ENCODE peak calls at places on chromosomes 11 and 22, in eight cellular contexts. One of them, this sample, is unnamed.

GRCh38 chr11:33646629-33647028 is 54.0 kb downstream of the C11orf91 start:
- DNase-seq in mesendoderm: no peak
- DNase-seq in A549: no peak
- DNase-seq in PC-3: no peak
- DNase-seq in kidney: no peak
- DNase-seq in fibroblast of lung: no peak
- DNase-seq in neural progenitor cell: no peak
- DNase-seq in right lobe of liver: no peak
- DNase-seq in this sample: no peak

GRCh38 chr11:72519220-72519881 is 85.0 kb upstream of the CLPB start:
- DNase-seq in mesendoderm: no peak
- DNase-seq in A549: no peak
- DNase-seq in PC-3: no peak
- DNase-seq in kidney: no peak
- DNase-seq in fibroblast of lung: peak
- DNase-seq in neural progenitor cell: no peak
- DNase-seq in right lobe of liver: no peak
- DNase-seq in this sample: no peak

GRCh38 chr11:16993495-16993894 is 20.7 kb downstream of the PLEKHA7 start:
- DNase-seq in mesendoderm: no peak
- DNase-seq in A549: no peak
- DNase-seq in PC-3: no peak
- DNase-seq in kidney: no peak
- DNase-seq in fibroblast of lung: no peak
- DNase-seq in neural progenitor cell: no peak
- DNase-seq in right lobe of liver: no peak
- DNase-seq in this sample: no peak

GRCh38 chr11:3802016-3802790 is 4.8 kb upstream of the NUP98 start:
- DNase-seq in mesendoderm: no peak
- DNase-seq in A549: peak
- DNase-seq in PC-3: no peak
- DNase-seq in kidney: no peak
- DNase-seq in fibroblast of lung: no peak
- DNase-seq in neural progenitor cell: no peak
- DNase-seq in right lobe of liver: no peak
- DNase-seq in this sample: no peak

GRCh38 chr11:111836766-111837165 is 34.6 kb downstream of the ALG9 start:
- DNase-seq in mesendoderm: no peak
- DNase-seq in A549: no peak
- DNase-seq in PC-3: peak
- DNase-seq in kidney: no peak
- DNase-seq in fibroblast of lung: peak
- DNase-seq in neural progenitor cell: no peak
- DNase-seq in right lobe of liver: no peak
- DNase-seq in this sample: no peak

GRCh38 chr11:7571640-7572000 is 57.8 kb downstream of the PPFIBP2 start:
- DNase-seq in mesendoderm: peak
- DNase-seq in A549: peak
- DNase-seq in PC-3: peak
- DNase-seq in kidney: peak
- DNase-seq in fibroblast of lung: peak
- DNase-seq in neural progenitor cell: peak
- DNase-seq in right lobe of liver: peak
- DNase-seq in this sample: no peak

GRCh38 chr11:107741044-107741823 is 29.4 kb upstream of the SLN start:
- DNase-seq in mesendoderm: peak
- DNase-seq in A549: peak
- DNase-seq in PC-3: peak
- DNase-seq in kidney: no peak
- DNase-seq in fibroblast of lung: peak
- DNase-seq in neural progenitor cell: peak
- DNase-seq in right lobe of liver: no peak
- DNase-seq in this sample: no peak

GRCh38 chr22:40757071-40757470 is 62.1 kb downstream of the SLC25A17 start:
- DNase-seq in mesendoderm: no peak
- DNase-seq in A549: no peak
- DNase-seq in PC-3: peak
- DNase-seq in kidney: no peak
- DNase-seq in fibroblast of lung: no peak
- DNase-seq in neural progenitor cell: no peak
- DNase-seq in right lobe of liver: no peak
- DNase-seq in this sample: peak

GRCh38 chr22:45709004-45709739 is 37.5 kb downstream of the ATXN10 start:
- DNase-seq in mesendoderm: no peak
- DNase-seq in A549: peak
- DNase-seq in PC-3: peak
- DNase-seq in kidney: no peak
- DNase-seq in fibroblast of lung: peak
- DNase-seq in neural progenitor cell: no peak
- DNase-seq in right lobe of liver: no peak
- DNase-seq in this sample: no peak

DNA sequence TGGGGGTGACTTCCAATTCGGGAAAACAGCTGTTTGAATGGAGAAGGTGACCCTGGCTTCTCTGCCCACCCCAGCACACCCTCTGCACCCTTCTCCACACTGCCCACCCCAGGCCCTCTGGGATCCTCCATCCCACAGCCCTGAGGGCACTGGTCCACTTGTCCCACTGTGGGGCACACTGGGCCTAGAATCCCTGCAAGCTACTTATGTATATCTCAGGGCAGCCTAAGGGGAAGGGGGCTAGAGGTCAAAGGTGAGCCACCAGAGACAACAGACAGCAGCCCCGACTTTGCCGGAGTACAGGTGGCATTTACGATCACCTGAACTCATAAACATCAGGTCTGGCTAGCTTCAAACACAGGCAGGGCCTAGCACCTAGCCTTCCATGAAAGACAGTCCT is 686 bp upstream of the SCUBE2 start:
- DNase-seq in mesendoderm: no peak
- DNase-seq in A549: no peak
- DNase-seq in PC-3: no peak
- DNase-seq in kidney: no peak
- DNase-seq in fibroblast of lung: no peak
- DNase-seq in neural progenitor cell: no peak
- DNase-seq in right lobe of liver: no peak
- DNase-seq in this sample: no peak
- H3K27ac ChIP-seq in mesendoderm: no peak
- H3K27ac ChIP-seq in A549: no peak
- H3K27ac ChIP-seq in PC-3: no peak
- H3K27ac ChIP-seq in kidney: no peak
- H3K27ac ChIP-seq in fibroblast of lung: no peak
- H3K27ac ChIP-seq in neural progenitor cell: no peak
- H3K27ac ChIP-seq in right lobe of liver: no peak
- H3K27ac ChIP-seq in this sample: no peak

GRCh38 chr11:121929581-121929980 is 186.4 kb downstream of the BLID start:
- DNase-seq in mesendoderm: peak
- DNase-seq in A549: no peak
- DNase-seq in PC-3: peak
- DNase-seq in kidney: no peak
- DNase-seq in fibroblast of lung: peak
- DNase-seq in neural progenitor cell: peak
- DNase-seq in right lobe of liver: peak
- DNase-seq in this sample: no peak
- H3K27ac ChIP-seq in mesendoderm: no peak
- H3K27ac ChIP-seq in A549: no peak
- H3K27ac ChIP-seq in PC-3: no peak
- H3K27ac ChIP-seq in kidney: no peak
- H3K27ac ChIP-seq in fibroblast of lung: no peak
- H3K27ac ChIP-seq in neural progenitor cell: no peak
- H3K27ac ChIP-seq in right lobe of liver: no peak
- H3K27ac ChIP-seq in this sample: no peak

GRCh38 chr11:65833297-65834030 is at the start of gene SNX32:
- DNase-seq in mesendoderm: peak
- DNase-seq in A549: no peak
- DNase-seq in PC-3: peak
- DNase-seq in kidney: peak
- DNase-seq in fibroblast of lung: peak
- DNase-seq in neural progenitor cell: peak
- DNase-seq in right lobe of liver: peak
- DNase-seq in this sample: peak

GRCh38 chr11:65829459-65829858 is 4.3 kb upstream of the SNX32 start:
- DNase-seq in mesendoderm: no peak
- DNase-seq in A549: no peak
- DNase-seq in PC-3: no peak
- DNase-seq in kidney: no peak
- DNase-seq in fibroblast of lung: no peak
- DNase-seq in neural progenitor cell: no peak
- DNase-seq in right lobe of liver: no peak
- DNase-seq in this sample: no peak

DNA sequence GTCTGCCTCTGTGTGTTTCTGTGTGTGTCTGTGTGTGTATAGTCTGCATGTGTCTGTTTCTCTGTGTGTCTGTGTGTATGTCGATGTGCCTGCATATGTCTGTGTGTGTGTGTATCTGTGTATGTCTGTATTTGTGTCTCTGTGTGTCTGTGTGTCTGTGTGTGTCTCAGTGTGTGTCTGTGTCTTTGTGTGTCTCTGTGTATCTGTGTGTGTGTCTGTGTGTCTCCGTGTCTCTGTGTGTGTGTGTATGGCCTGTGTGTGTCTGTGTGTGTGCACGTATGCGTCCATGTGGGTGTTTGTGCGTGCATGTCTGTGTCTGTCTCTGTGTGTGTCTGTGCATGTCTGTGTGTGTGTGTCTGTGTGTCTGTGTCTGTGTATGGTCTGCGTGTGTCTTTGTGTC is 439 bp downstream of the SNX32 start:
- DNase-seq in mesendoderm: no peak
- DNase-seq in A549: no peak
- DNase-seq in PC-3: no peak
- DNase-seq in kidney: no peak
- DNase-seq in fibroblast of lung: no peak
- DNase-seq in neural progenitor cell: no peak
- DNase-seq in right lobe of liver: no peak
- DNase-seq in this sample: no peak
- H3K27ac ChIP-seq in mesendoderm: no peak
- H3K27ac ChIP-seq in A549: no peak
- H3K27ac ChIP-seq in PC-3: no peak
- H3K27ac ChIP-seq in kidney: no peak
- H3K27ac ChIP-seq in fibroblast of lung: no peak
- H3K27ac ChIP-seq in neural progenitor cell: no peak
- H3K27ac ChIP-seq in right lobe of liver: no peak
- H3K27ac ChIP-seq in this sample: no peak

DNA sequence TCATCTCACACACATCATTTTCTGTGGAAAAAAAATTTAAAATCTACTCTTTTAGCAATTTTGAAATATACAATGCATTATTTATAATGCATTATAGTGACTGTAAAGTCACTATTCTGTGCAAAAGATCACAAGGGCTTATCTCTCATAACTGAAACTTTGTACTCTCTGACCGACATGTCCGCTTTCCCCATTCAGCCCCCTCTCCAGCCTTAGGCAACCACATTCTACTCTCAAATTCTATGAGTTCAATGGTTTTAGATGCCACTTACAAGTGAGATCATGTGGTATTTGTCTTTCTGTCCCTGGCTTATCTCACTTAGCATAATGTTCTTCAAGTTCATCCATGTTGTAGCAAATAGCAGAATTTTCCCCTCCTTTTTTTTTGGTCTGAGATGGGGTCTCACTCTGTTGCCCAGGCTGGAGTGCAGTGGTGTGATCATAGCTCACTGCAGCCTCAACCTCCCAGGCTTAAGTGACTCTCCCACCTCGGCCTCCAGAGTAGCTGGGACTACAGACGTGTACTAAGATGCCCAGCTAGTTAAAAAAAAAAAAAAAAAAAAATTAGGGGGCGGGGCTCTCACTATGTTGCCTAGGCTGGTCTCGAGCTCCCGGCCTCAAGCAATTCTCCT is 44.5 kb downstream of the SYN3 start:
- DNase-seq in mesendoderm: no peak
- DNase-seq in A549: no peak
- DNase-seq in PC-3: no peak
- DNase-seq in kidney: no peak
- DNase-seq in fibroblast of lung: no peak
- DNase-seq in neural progenitor cell: no peak
- DNase-seq in right lobe of liver: no peak
- DNase-seq in this sample: no peak
- H3K27ac ChIP-seq in mesendoderm: no peak
- H3K27ac ChIP-seq in A549: no peak
- H3K27ac ChIP-seq in PC-3: no peak
- H3K27ac ChIP-seq in kidney: no peak
- H3K27ac ChIP-seq in fibroblast of lung: no peak
- H3K27ac ChIP-seq in neural progenitor cell: no peak
- H3K27ac ChIP-seq in right lobe of liver: no peak
- H3K27ac ChIP-seq in this sample: no peak

GRCh38 chr11:44567876-44568256 is 2.4 kb downstream of the CD82 start:
- DNase-seq in mesendoderm: no peak
- DNase-seq in A549: no peak
- DNase-seq in PC-3: no peak
- DNase-seq in kidney: no peak
- DNase-seq in fibroblast of lung: no peak
- DNase-seq in neural progenitor cell: no peak
- DNase-seq in right lobe of liver: no peak
- DNase-seq in this sample: no peak
- H3K27ac ChIP-seq in mesendoderm: no peak
- H3K27ac ChIP-seq in A549: no peak
- H3K27ac ChIP-seq in PC-3: no peak
- H3K27ac ChIP-seq in kidney: no peak
- H3K27ac ChIP-seq in fibroblast of lung: no peak
- H3K27ac ChIP-seq in neural progenitor cell: no peak
- H3K27ac ChIP-seq in right lobe of liver: no peak
- H3K27ac ChIP-seq in this sample: no peak

GRCh38 chr11:95108671-95109551 is 19.3 kb downstream of the ENDOD1 start:
- DNase-seq in mesendoderm: peak
- DNase-seq in A549: no peak
- DNase-seq in PC-3: no peak
- DNase-seq in kidney: no peak
- DNase-seq in fibroblast of lung: peak
- DNase-seq in neural progenitor cell: peak
- DNase-seq in right lobe of liver: no peak
- DNase-seq in this sample: no peak
- H3K27ac ChIP-seq in mesendoderm: no peak
- H3K27ac ChIP-seq in A549: no peak
- H3K27ac ChIP-seq in PC-3: peak
- H3K27ac ChIP-seq in kidney: peak
- H3K27ac ChIP-seq in fibroblast of lung: no peak
- H3K27ac ChIP-seq in neural progenitor cell: no peak
- H3K27ac ChIP-seq in right lobe of liver: peak
- H3K27ac ChIP-seq in this sample: peak

GRCh38 chr11:118838905-118839553 is 44.7 kb upstream of the CXCR5 start:
- DNase-seq in mesendoderm: no peak
- DNase-seq in A549: no peak
- DNase-seq in PC-3: no peak
- DNase-seq in kidney: no peak
- DNase-seq in fibroblast of lung: no peak
- DNase-seq in neural progenitor cell: no peak
- DNase-seq in right lobe of liver: peak
- DNase-seq in this sample: no peak

DNA sequence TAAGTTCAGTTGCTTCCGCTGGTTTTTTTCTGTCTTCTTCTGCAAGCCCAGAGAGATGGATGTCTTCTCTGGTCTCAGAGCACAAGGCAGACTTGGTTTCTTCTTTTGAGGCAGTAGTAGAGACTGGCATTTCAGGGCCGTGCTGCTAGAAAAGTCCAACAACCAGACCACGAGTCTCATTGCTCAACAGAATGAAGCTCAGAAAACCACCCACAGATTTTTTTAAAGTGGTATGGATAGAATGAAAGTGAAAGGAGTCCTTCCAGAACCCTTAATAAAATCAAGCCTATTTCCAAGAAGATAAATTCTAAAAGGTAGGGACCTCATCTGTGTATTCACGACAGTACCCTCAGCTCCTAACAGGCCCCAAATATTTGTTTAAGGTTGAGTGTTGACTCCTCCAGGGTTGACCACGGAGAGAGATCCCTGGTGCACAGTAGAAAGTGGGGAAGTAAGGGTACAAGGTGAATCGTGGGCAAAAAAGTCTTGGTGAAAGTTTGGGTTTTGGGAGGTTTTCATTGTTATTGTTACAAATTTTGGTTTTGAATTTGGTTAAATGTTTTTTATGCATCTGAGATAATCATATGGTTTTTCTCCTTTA is 43.6 kb upstream of the DDX6 start:
- DNase-seq in mesendoderm: no peak
- DNase-seq in A549: no peak
- DNase-seq in PC-3: no peak
- DNase-seq in kidney: no peak
- DNase-seq in fibroblast of lung: peak
- DNase-seq in neural progenitor cell: no peak
- DNase-seq in right lobe of liver: peak
- DNase-seq in this sample: no peak
- H3K27ac ChIP-seq in mesendoderm: no peak
- H3K27ac ChIP-seq in A549: no peak
- H3K27ac ChIP-seq in PC-3: no peak
- H3K27ac ChIP-seq in kidney: no peak
- H3K27ac ChIP-seq in fibroblast of lung: no peak
- H3K27ac ChIP-seq in neural progenitor cell: no peak
- H3K27ac ChIP-seq in right lobe of liver: peak
- H3K27ac ChIP-seq in this sample: no peak